ENCODE peak calls at places on chromosome 14, in five cellular contexts. O is psoas muscle, T is mammary epithelial cell, S is PC-9, N is upper lobe of left lung. I is an unnamed sample. For H3K4me1 and H3K9me3, the result is how much of the 10 kb centered on the place peaks cover.

GRCh38 chr14:95402612-95403011 is 82.9 kb upstream of the CLMN start:
- DNase-seq in O (no peak), T (no peak), S (no peak), N (no peak), I (no peak)

GRCh38 chr14:99726538-99727095 is 42.5 kb downstream of the CYP46A1 start:
- DNase-seq in O (no peak), T (no peak), S (no peak), N (no peak), I (no peak)

GRCh38 chr14:38716871-38717270 is 386.2 kb downstream of the SEC23A start:
- DNase-seq in O (no peak), T (no peak), S (no peak), N (no peak), I (no peak)

GRCh38 chr14:23375527-23376251 is 1.2 kb upstream of the CMTM5 start:
- DNase-seq in O (no peak), T (no peak), S (no peak), N (no peak), I (no peak)

GRCh38 chr14:92486881-92487280 is 26.7 kb upstream of the RIN3 start:
- DNase-seq in O (no peak), T (no peak), S (no peak), N (no peak), I (no peak)

GRCh38 chr14:22099942-22100763 is 426.5 kb upstream of the OR4E1 start:
- DNase-seq in O (peak), T (peak), S (no peak), N (peak), I (peak)

GRCh38 chr14:100566119-100566518 is 21.1 kb downstream of the BEGAIN start:
- DNase-seq in O (no peak), T (no peak), S (no peak), N (no peak), I (no peak)

GRCh38 chr14:100868621-100869370 is 34.7 kb downstream of the RTL1 start:
- DNase-seq in O (peak), T (no peak), S (no peak), N (no peak), I (peak)

GRCh38 chr14:96280104-96280503 is 24.1 kb downstream of the BDKRB1 start:
- DNase-seq in O (no peak), T (no peak), S (no peak), N (no peak), I (no peak)

GRCh38 chr14:68628605-68629310 is 164.1 kb downstream of the ZFP36L1 start:
- DNase-seq in O (no peak), T (peak), S (peak), N (peak), I (no peak)

GRCh38 chr14:56137842-56138241 is 19.6 kb downstream of the PELI2 start:
- DNase-seq in O (no peak), T (no peak), S (no peak), N (no peak), I (no peak)

GRCh38 chr14:89960895-89961294 is 5.2 kb downstream of the TDP1 start:
- DNase-seq in O (no peak), T (no peak), S (no peak), N (no peak), I (no peak)

GRCh38 chr14:77979666-77980351 is 179.9 kb downstream of the ADCK1 start:
- DNase-seq in O (no peak), T (no peak), S (no peak), N (no peak), I (no peak)

GRCh38 chr14:61229475-61229888 is 51.7 kb downstream of the TMEM30B start:
- DNase-seq in O (no peak), T (no peak), S (peak), N (no peak), I (no peak)
- H3K4me1 ChIP-seq in O (half or more), T (under half), S (under half), N (under half), I (under half)

GRCh38 chr14:71193663-71194062 is 286.4 kb downstream of the PCNX1 start:
- DNase-seq in O (no peak), T (no peak), S (peak), N (no peak), I (no peak)

GRCh38 chr14:71203306-71203705 is 296.0 kb downstream of the PCNX1 start:
- DNase-seq in O (no peak), T (no peak), S (no peak), N (no peak), I (no peak)

GRCh38 chr14:71202881-71203280 is 295.6 kb downstream of the PCNX1 start:
- DNase-seq in O (no peak), T (no peak), S (no peak), N (no peak), I (no peak)

GRCh38 chr14:71196921-71197320 is 289.7 kb downstream of the PCNX1 start:
- DNase-seq in O (no peak), T (no peak), S (no peak), N (no peak), I (no peak)

GRCh38 chr14:71198681-71199080 is 291.4 kb downstream of the PCNX1 start:
- DNase-seq in O (no peak), T (no peak), S (peak), N (no peak), I (no peak)
- TF ChIP-seq CTCF in O (no peak), T (no peak), S (no peak), N (no peak), I (no peak)

GRCh38 chr14:19902409-19902808 is 18.0 kb upstream of the OR4K5 start:
- DNase-seq in O (no peak), T (no peak), S (no peak), N (no peak), I (no peak)
- H3K9me3 ChIP-seq in O (under half), T (under half), S (under half), N (under half), I (under half)

GRCh38 chr14:24438198-24439095 is 4.1 kb downstream of the SDR39U1 start:
- DNase-seq in O (no peak), T (no peak), S (no peak), N (no peak), I (no peak)
- H3K4me1 ChIP-seq in O (under half), T (under half), S (under half), N (under half), I (under half)

DNA sequence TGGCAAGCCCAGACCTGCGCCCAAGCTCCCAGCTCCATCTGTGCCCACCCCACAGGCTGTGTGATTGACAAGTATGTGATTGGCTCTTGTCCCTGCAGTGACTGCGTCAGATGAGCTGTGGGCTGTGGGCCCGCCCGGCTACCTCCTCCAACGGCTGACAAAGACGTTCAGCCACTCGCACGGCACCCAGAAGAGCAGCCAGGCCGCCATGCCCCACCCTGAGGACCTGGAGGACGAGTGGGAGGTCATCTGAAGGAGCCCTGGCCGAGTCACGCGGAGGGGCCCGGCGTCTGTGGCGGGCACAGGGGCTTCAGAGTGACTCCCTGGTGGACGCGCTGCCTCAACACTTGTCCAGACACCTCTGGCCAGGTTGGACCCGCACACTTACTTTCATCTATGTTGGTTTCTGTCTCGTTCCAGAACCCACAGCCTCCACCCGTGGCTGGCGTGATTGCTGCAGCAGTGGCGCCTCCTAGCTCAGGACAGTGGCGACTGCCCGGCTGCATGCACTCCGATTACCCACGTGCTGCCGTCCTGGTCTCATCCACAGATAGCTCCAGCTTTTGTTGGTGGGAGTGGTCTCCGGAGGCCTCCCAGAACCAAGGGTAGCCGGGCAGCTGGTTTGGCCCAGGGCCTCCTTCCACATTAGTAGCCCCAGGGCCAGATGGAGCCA is 11.4 kb downstream of the ANKRD9 start:
- DNase-seq in O (peak), T (no peak), S (no peak), N (no peak), I (no peak)
- TF ChIP-seq CTCF in O (peak), T (peak), S (peak), N (no peak), I (no peak)

GRCh38 chr14:105855893-105856675 is 329.7 kb downstream of the TMEM121 start:
- DNase-seq in O (no peak), T (no peak), S (no peak), N (peak), I (no peak)
- H3K9me3 ChIP-seq in O (under half), T (half or more), S (under half), N (under half), I (under half)

GRCh38 chr14:104692261-104692938 is 3.0 kb downstream of the INF2 start:
- DNase-seq in O (no peak), T (no peak), S (no peak), N (no peak), I (no peak)
- H3K4me1 ChIP-seq in O (half or more), T (half or more), S (under half), N (half or more), I (half or more)